ENCODE peak calls at places on chromosomes 16 and 17, in ten cellular contexts. One of them, this sample, is unnamed.
A peak's percentile ranks its signal among the peaks of the same experiment; 100 is the strongest.

GRCh38 chr17:156094-156621 is 18.8 kb downstream of the SCGB1C2 start:
- DNase-seq in MM.1S: no peak
- DNase-seq in neural crest cell: no peak
- DNase-seq in small intestine: no peak
- DNase-seq in left lobe of liver: no peak
- DNase-seq in posterior vena cava: peak; percentile 61
- DNase-seq in activated T-cell treated with anti-CD3 and anti-CD28 coated beads, Interleukin-2, amount 50 U/mL, for 4 hours: no peak
- DNase-seq in WTC11: no peak
- DNase-seq in NCI-H460: no peak
- DNase-seq in memory B cell: no peak
- DNase-seq in this sample: no peak

GRCh38 chr17:69711504-69711903 is 297.0 kb downstream of the MAP2K6 start:
- DNase-seq in neural crest cell: no peak
- DNase-seq in NCI-H460: no peak
- DNase-seq in small intestine: no peak
- DNase-seq in MM.1S: no peak
- DNase-seq in posterior vena cava: no peak
- DNase-seq in memory B cell: no peak
- DNase-seq in activated T-cell treated with anti-CD3 and anti-CD28 coated beads, Interleukin-2, amount 50 U/mL, for 4 hours: no peak
- DNase-seq in WTC11: no peak
- DNase-seq in left lobe of liver: no peak
- DNase-seq in this sample: no peak

GRCh38 chr16:48558269-48558915 is 51.6 kb downstream of the N4BP1 start:
- DNase-seq in small intestine: no peak
- DNase-seq in memory B cell: no peak
- DNase-seq in MM.1S: no peak
- DNase-seq in NCI-H460: no peak
- DNase-seq in WTC11: no peak
- DNase-seq in activated T-cell treated with anti-CD3 and anti-CD28 coated beads, Interleukin-2, amount 50 U/mL, for 4 hours: no peak
- DNase-seq in neural crest cell: no peak
- DNase-seq in left lobe of liver: no peak
- DNase-seq in posterior vena cava: no peak
- DNase-seq in this sample: no peak

GRCh38 chr16:3959148-3959547 is 78.6 kb upstream of the CREBBP start:
- DNase-seq in NCI-H460: no peak
- DNase-seq in posterior vena cava: no peak
- DNase-seq in WTC11: no peak
- DNase-seq in neural crest cell: no peak
- DNase-seq in left lobe of liver: no peak
- DNase-seq in activated T-cell treated with anti-CD3 and anti-CD28 coated beads, Interleukin-2, amount 50 U/mL, for 4 hours: no peak
- DNase-seq in memory B cell: no peak
- DNase-seq in small intestine: no peak
- DNase-seq in MM.1S: no peak
- DNase-seq in this sample: no peak

GRCh38 chr17:30534938-30535921 is 58.0 kb downstream of the GOSR1 start:
- DNase-seq in small intestine: no peak
- DNase-seq in MM.1S: no peak
- DNase-seq in memory B cell: no peak
- DNase-seq in neural crest cell: no peak
- DNase-seq in posterior vena cava: no peak
- DNase-seq in activated T-cell treated with anti-CD3 and anti-CD28 coated beads, Interleukin-2, amount 50 U/mL, for 4 hours: no peak
- DNase-seq in left lobe of liver: no peak
- DNase-seq in NCI-H460: no peak
- DNase-seq in WTC11: no peak
- DNase-seq in this sample: no peak

GRCh38 chr17:81821603-81822311 is 11.3 kb downstream of the MCRIP1 start:
- DNase-seq in left lobe of liver: peak; percentile 95
- DNase-seq in small intestine: peak; percentile 98
- DNase-seq in activated T-cell treated with anti-CD3 and anti-CD28 coated beads, Interleukin-2, amount 50 U/mL, for 4 hours: no peak
- DNase-seq in memory B cell: no peak
- DNase-seq in neural crest cell: peak; percentile 38
- DNase-seq in WTC11: peak; percentile 68
- DNase-seq in posterior vena cava: peak; percentile 89
- DNase-seq in NCI-H460: peak; percentile 73
- DNase-seq in MM.1S: no peak
- DNase-seq in this sample: no peak

GRCh38 chr17:82283208-82283749 is 9.8 kb upstream of the CSNK1D start:
- DNase-seq in left lobe of liver: no peak
- DNase-seq in WTC11: no peak
- DNase-seq in activated T-cell treated with anti-CD3 and anti-CD28 coated beads, Interleukin-2, amount 50 U/mL, for 4 hours: peak; percentile 32
- DNase-seq in MM.1S: no peak
- DNase-seq in neural crest cell: no peak
- DNase-seq in posterior vena cava: no peak
- DNase-seq in NCI-H460: no peak
- DNase-seq in memory B cell: no peak
- DNase-seq in small intestine: no peak
- DNase-seq in this sample: no peak

GRCh38 chr16:648071-648785 is 937 bp upstream of the WDR90 start:
- DNase-seq in posterior vena cava: no peak
- DNase-seq in NCI-H460: no peak
- DNase-seq in left lobe of liver: peak; percentile 96
- DNase-seq in WTC11: peak; percentile 62
- DNase-seq in neural crest cell: no peak
- DNase-seq in small intestine: peak; percentile 92
- DNase-seq in MM.1S: peak; percentile 81
- DNase-seq in memory B cell: no peak
- DNase-seq in activated T-cell treated with anti-CD3 and anti-CD28 coated beads, Interleukin-2, amount 50 U/mL, for 4 hours: no peak
- DNase-seq in this sample: no peak

GRCh38 chr16:24540575-24541240 is 1.3 kb downstream of the RBBP6 start:
- DNase-seq in posterior vena cava: no peak
- DNase-seq in left lobe of liver: no peak
- DNase-seq in neural crest cell: no peak
- DNase-seq in NCI-H460: no peak
- DNase-seq in activated T-cell treated with anti-CD3 and anti-CD28 coated beads, Interleukin-2, amount 50 U/mL, for 4 hours: no peak
- DNase-seq in MM.1S: peak; percentile 49
- DNase-seq in small intestine: peak; percentile 43
- DNase-seq in memory B cell: no peak
- DNase-seq in WTC11: no peak
- DNase-seq in this sample: no peak

GRCh38 chr16:87806608-87807546 is 41.1 kb upstream of the KLHDC4 start:
- DNase-seq in posterior vena cava: no peak
- DNase-seq in neural crest cell: no peak
- DNase-seq in left lobe of liver: no peak
- DNase-seq in small intestine: peak; percentile 89
- DNase-seq in activated T-cell treated with anti-CD3 and anti-CD28 coated beads, Interleukin-2, amount 50 U/mL, for 4 hours: peak; percentile 63
- DNase-seq in MM.1S: peak; percentile 18
- DNase-seq in memory B cell: peak; percentile 58
- DNase-seq in NCI-H460: peak; percentile 89
- DNase-seq in WTC11: no peak
- DNase-seq in this sample: no peak

GRCh38 chr17:12599185-12599920 is 66.3 kb upstream of the MYOCD start:
- DNase-seq in small intestine: no peak
- DNase-seq in WTC11: no peak
- DNase-seq in left lobe of liver: no peak
- DNase-seq in NCI-H460: no peak
- DNase-seq in MM.1S: no peak
- DNase-seq in neural crest cell: no peak
- DNase-seq in memory B cell: no peak
- DNase-seq in activated T-cell treated with anti-CD3 and anti-CD28 coated beads, Interleukin-2, amount 50 U/mL, for 4 hours: no peak
- DNase-seq in posterior vena cava: no peak
- DNase-seq in this sample: no peak

GRCh38 chr16:67608367-67608766 is 36.6 kb upstream of the CARMIL2 start:
- DNase-seq in small intestine: no peak
- DNase-seq in neural crest cell: no peak
- DNase-seq in memory B cell: no peak
- DNase-seq in NCI-H460: no peak
- DNase-seq in left lobe of liver: no peak
- DNase-seq in MM.1S: no peak
- DNase-seq in posterior vena cava: no peak
- DNase-seq in activated T-cell treated with anti-CD3 and anti-CD28 coated beads, Interleukin-2, amount 50 U/mL, for 4 hours: no peak
- DNase-seq in WTC11: no peak
- DNase-seq in this sample: no peak

GRCh38 chr16:17515421-17516210 is 44.9 kb upstream of the XYLT1 start:
- DNase-seq in small intestine: no peak
- DNase-seq in neural crest cell: no peak
- DNase-seq in WTC11: no peak
- DNase-seq in NCI-H460: no peak
- DNase-seq in left lobe of liver: no peak
- DNase-seq in MM.1S: no peak
- DNase-seq in memory B cell: no peak
- DNase-seq in posterior vena cava: no peak
- DNase-seq in activated T-cell treated with anti-CD3 and anti-CD28 coated beads, Interleukin-2, amount 50 U/mL, for 4 hours: no peak
- DNase-seq in this sample: no peak

GRCh38 chr17:59505610-59506276 is 59.7 kb upstream of the DHX40 start:
- DNase-seq in memory B cell: no peak
- DNase-seq in neural crest cell: no peak
- DNase-seq in NCI-H460: no peak
- DNase-seq in left lobe of liver: no peak
- DNase-seq in WTC11: no peak
- DNase-seq in posterior vena cava: no peak
- DNase-seq in small intestine: no peak
- DNase-seq in activated T-cell treated with anti-CD3 and anti-CD28 coated beads, Interleukin-2, amount 50 U/mL, for 4 hours: no peak
- DNase-seq in MM.1S: no peak
- DNase-seq in this sample: no peak

GRCh38 chr16:50702725-50703124 is 9.3 kb downstream of the NOD2 start:
- DNase-seq in MM.1S: no peak
- DNase-seq in memory B cell: no peak
- DNase-seq in posterior vena cava: no peak
- DNase-seq in activated T-cell treated with anti-CD3 and anti-CD28 coated beads, Interleukin-2, amount 50 U/mL, for 4 hours: no peak
- DNase-seq in neural crest cell: no peak
- DNase-seq in small intestine: no peak
- DNase-seq in NCI-H460: no peak
- DNase-seq in WTC11: no peak
- DNase-seq in left lobe of liver: no peak
- DNase-seq in this sample: no peak

GRCh38 chr16:59783191-59783590 is 1049.1 kb upstream of the GOT2 start:
- DNase-seq in left lobe of liver: no peak
- DNase-seq in memory B cell: no peak
- DNase-seq in WTC11: no peak
- DNase-seq in small intestine: no peak
- DNase-seq in MM.1S: no peak
- DNase-seq in NCI-H460: no peak
- DNase-seq in posterior vena cava: no peak
- DNase-seq in neural crest cell: no peak
- DNase-seq in activated T-cell treated with anti-CD3 and anti-CD28 coated beads, Interleukin-2, amount 50 U/mL, for 4 hours: no peak
- DNase-seq in this sample: no peak